ENCODE peak calls at places on chromosome 17, in six cellular contexts. S is kidney, M is right atrium auricular region, H is cardiac muscle cell, Z is MM.1S, B is neural progenitor cell. L is an unnamed sample.

GRCh38 chr17:47821031-47821423 is 567 bp downstream of the OSBPL7 start:
- DNase-seq in S (no peak), Z (no peak), H (no peak), B (no peak), M (no peak), L (no peak)

GRCh38 chr17:81429353-81429774 is 34.1 kb downstream of the BAHCC1 start:
- DNase-seq in M (peak; percentile 83), Z (no peak), B (no peak), S (peak; percentile 94), H (peak; percentile 87), L (no peak)

GRCh38 chr17:72118588-72119279 is 2.1 kb upstream of the SOX9 start:
- DNase-seq in H (peak; percentile 93), B (peak; percentile 84), M (peak; percentile 86), S (no peak), Z (peak; percentile 38), L (no peak)

GRCh38 chr17:75152971-75153853 is 1.1 kb downstream of the JPT1 start:
- DNase-seq in M (no peak), S (no peak), Z (no peak), B (peak; percentile 73), H (peak; percentile 24), L (no peak)

GRCh38 chr17:36629252-36629847 is 28.0 kb downstream of the MRM1 start:
- DNase-seq in Z (peak; percentile 59), M (peak; percentile 86), S (peak; percentile 91), H (peak; percentile 75), B (peak; percentile 85), L (no peak)

GRCh38 chr17:40554646-40555295 is 10.5 kb downstream of the CCR7 start:
- DNase-seq in B (no peak), S (no peak), M (peak; percentile 57), Z (no peak), H (no peak), L (no peak)

GRCh38 chr17:3845361-3845753 is 689 bp downstream of the NCBP3 start:
- DNase-seq in B (no peak), S (no peak), H (peak; percentile 19), Z (peak; percentile 32), M (no peak), L (no peak)

GRCh38 chr17:19867094-19867653 is 562 bp downstream of the ULK2 start:
- DNase-seq in M (peak; percentile 66), B (peak; percentile 88), H (peak; percentile 71), Z (peak; percentile 61), S (peak; percentile 78), L (no peak)

GRCh38 chr17:43611230-43611969 is 50.3 kb downstream of the MEOX1 start:
- DNase-seq in H (no peak), B (no peak), Z (no peak), S (no peak), M (no peak), L (no peak)

GRCh38 chr17:83198366-83199341 is 119.2 kb downstream of the METRNL start:
- DNase-seq in M (no peak), H (no peak), Z (peak; percentile 53), B (no peak), S (peak; percentile 70), L (no peak)

GRCh38 chr17:83201206-83202001 is 122.0 kb downstream of the METRNL start:
- DNase-seq in M (no peak), Z (no peak), H (no peak), B (no peak), S (peak; percentile 40), L (no peak)

GRCh38 chr17:83200746-83201145 is 121.3 kb downstream of the METRNL start:
- DNase-seq in S (peak; percentile 75), Z (no peak), M (no peak), H (no peak), B (no peak), L (no peak)

GRCh38 chr17:83200231-83200699 is 120.9 kb downstream of the METRNL start:
- DNase-seq in M (peak; percentile 87), B (no peak), H (no peak), S (peak; percentile 90), Z (peak; percentile 33), L (no peak)

GRCh38 chr17:83199500-83200201 is 120.2 kb downstream of the METRNL start:
- DNase-seq in B (no peak), Z (peak; percentile 57), S (peak; percentile 84), H (no peak), M (no peak), L (no peak)
- H3K9me3 ChIP-seq in B (no peaks in the 10 kb centered on the region), Z (no peaks in the 10 kb centered on the region), S (no peaks in the 10 kb centered on the region), H (no peaks in the 10 kb centered on the region), M (no peaks in the 10 kb centered on the region), L (no peaks in the 10 kb centered on the region)

GRCh38 chr17:82740906-82741759 is 5.7 kb downstream of the FN3K start:
- DNase-seq in Z (no peak), B (no peak), S (no peak), M (no peak), H (no peak), L (no peak)
- H3K9me3 ChIP-seq in Z (no peaks in the 10 kb centered on the region), B (peaks cover 5% of the 10 kb centered on the region), S (no peaks in the 10 kb centered on the region), M (no peaks in the 10 kb centered on the region), H (no peaks in the 10 kb centered on the region), L (no peaks in the 10 kb centered on the region)

GRCh38 chr17:22461460-22462145 is 769.3 kb downstream of the KCNJ18 start:
- DNase-seq in B (no peak), H (no peak), M (no peak), S (no peak), Z (no peak), L (peak; percentile 52)

GRCh38 chr17:22462461-22462860 is 770.1 kb downstream of the KCNJ18 start:
- DNase-seq in M (no peak), B (no peak), Z (no peak), S (no peak), H (no peak), L (no peak)

GRCh38 chr17:22459953-22460350 is 767.6 kb downstream of the KCNJ18 start:
- DNase-seq in B (no peak), H (no peak), Z (no peak), S (no peak), M (no peak), L (peak; percentile 42)

GRCh38 chr17:22459331-22459952 is 767.1 kb downstream of the KCNJ18 start:
- DNase-seq in Z (no peak), S (no peak), M (peak; percentile 36), B (no peak), H (no peak), L (peak; percentile 34)

DNA sequence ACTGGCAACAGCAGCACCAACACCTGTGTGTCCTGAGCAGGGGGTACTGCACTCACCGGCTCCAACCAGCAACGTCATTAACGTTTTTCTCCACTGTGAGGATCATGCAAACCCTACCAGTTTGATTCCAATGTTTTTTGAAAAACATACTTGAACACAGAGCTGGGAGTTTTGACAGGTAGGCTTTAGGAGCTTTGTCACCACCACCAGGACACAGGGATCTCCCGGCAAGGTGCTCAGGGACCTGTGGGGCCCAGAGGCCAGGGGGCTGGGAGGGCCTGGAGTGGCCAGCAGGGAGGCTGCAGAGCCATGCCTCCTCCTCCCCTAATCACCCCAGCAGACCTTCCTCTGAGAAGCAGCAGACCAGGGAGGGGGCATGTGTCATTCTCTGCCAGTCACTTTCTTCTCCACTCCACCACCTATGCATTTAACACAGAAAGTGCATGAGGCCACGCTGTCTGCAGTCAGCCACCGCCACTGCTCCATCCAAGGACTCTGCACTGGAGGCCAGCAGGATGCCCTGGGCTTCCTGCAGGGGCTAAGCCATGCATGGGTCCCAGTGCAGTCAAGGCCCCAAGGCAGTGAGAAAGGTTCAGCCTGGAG is 768.2 kb downstream of the KCNJ18 start:
- DNase-seq in Z (no peak), M (no peak), B (no peak), S (no peak), H (no peak), L (peak; percentile 75)
- H3K9me3 ChIP-seq in Z (no peaks in the 10 kb centered on the region), M (no peaks in the 10 kb centered on the region), B (peaks cover 14% of the 10 kb centered on the region), S (no peaks in the 10 kb centered on the region), H (no peaks in the 10 kb centered on the region), L (no peaks in the 10 kb centered on the region)

DNA sequence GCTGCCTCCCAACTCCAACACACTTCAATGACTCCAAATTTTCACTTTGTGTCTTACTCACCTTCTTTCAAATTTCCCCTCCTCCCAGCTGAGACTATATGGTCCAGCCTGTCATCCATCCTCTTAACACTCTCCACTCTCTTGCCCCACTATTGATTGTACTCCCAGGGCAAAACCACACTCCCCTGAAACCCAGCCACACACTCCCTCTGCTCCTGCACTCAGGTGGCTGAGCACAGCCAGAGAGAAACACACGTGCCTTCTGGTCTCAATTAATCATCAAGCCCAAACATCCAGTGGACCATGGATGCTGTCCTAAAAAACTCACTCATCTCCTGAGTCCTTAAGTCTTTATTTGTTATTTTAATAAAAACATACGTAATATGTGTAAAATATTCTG is 1026.4 kb downstream of the KCNJ18 start:
- DNase-seq in H (no peak), Z (no peak), M (no peak), B (no peak), S (no peak), L (no peak)
- H3K9me3 ChIP-seq in H (no peaks in the 10 kb centered on the region), Z (no peaks in the 10 kb centered on the region), M (peaks cover 13% of the 10 kb centered on the region), B (peaks cover 24% of the 10 kb centered on the region), S (peaks cover 6% of the 10 kb centered on the region), L (no peaks in the 10 kb centered on the region)

DNA sequence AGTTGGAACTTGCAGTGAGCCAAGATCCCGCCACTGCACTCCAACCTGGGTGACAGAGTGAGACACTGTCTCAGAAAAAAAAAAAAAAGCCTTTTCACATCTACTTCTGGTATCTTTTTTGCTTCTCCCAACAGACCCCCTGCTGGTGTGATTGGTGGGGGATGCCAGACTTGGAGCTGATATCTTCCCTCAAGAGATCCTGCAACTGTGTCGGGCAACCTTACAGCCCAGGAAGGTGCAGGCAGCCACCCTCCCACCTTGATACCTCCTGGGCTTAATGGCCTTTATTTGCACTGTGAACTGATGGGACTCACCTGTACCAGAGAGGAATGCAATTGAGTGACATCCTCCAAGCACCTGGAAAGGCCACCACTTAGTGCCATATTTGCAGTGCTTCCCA is 142.3 kb downstream of the RGS9 start:
- DNase-seq in H (no peak), S (no peak), Z (no peak), M (peak; percentile 30), B (no peak), L (no peak)
- H3K9me3 ChIP-seq in H (no peaks in the 10 kb centered on the region), S (peaks cover 5% of the 10 kb centered on the region), Z (no peaks in the 10 kb centered on the region), M (peaks cover 12% of the 10 kb centered on the region), B (no peaks in the 10 kb centered on the region), L (no peaks in the 10 kb centered on the region)

GRCh38 chr17:77704048-77704815 is 254.3 kb upstream of the TNRC6C start:
- DNase-seq in S (no peak), B (no peak), H (no peak), M (no peak), Z (no peak), L (peak; percentile 70)
- H3K9me3 ChIP-seq in S (peaks cover 20% of the 10 kb centered on the region), B (peaks cover 19% of the 10 kb centered on the region), H (no peaks in the 10 kb centered on the region), M (peaks cover 24% of the 10 kb centered on the region), Z (no peaks in the 10 kb centered on the region), L (peaks cover 15% of the 10 kb centered on the region)

DNA sequence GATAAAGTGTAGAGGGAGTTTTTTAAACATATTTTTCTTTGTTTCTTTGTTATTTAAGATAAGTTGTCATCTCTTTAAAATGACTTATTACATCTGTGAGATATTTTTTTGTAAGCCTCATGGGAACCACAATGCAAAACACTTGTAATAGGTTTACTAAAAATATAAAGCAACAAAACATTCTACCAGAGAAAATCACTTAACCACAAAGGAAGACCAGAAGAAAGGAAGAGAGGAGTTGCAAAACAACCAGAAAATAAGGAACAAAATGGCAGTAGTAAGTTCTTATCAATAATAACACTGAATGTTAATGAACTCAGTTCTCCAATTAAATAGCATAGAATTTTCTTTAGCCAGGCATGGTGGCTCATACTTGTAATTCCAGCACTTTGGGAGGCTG is 22.9 kb downstream of the DHRS7B start:
- DNase-seq in M (no peak), Z (no peak), S (no peak), B (no peak), H (no peak), L (no peak)
- H3K9me3 ChIP-seq in M (peaks cover 9% of the 10 kb centered on the region), Z (no peaks in the 10 kb centered on the region), S (peaks cover 3% of the 10 kb centered on the region), B (peaks cover 14% of the 10 kb centered on the region), H (no peaks in the 10 kb centered on the region), L (no peaks in the 10 kb centered on the region)

DNA sequence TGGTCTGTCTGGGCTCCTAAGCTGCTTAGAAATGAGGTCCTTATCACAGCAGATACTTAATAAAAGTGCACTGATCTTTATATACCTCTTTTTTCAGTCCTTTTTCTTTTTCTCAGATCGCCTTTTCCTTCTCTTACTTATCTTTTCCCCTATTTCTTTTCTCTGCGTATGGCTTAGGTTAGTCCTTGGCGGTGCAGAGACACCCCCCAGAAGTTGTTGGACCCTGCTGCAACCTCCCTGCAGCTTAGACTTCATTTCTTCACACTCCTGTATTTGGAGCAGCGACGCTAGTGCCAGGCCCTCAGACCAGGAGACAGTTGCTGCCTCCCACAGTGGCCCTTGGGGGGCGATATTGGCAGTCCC is 67.6 kb downstream of the CENPV start:
- DNase-seq in Z (no peak), B (no peak), S (no peak), M (no peak), H (no peak), L (no peak)
- H3K9me3 ChIP-seq in Z (no peaks in the 10 kb centered on the region), B (no peaks in the 10 kb centered on the region), S (no peaks in the 10 kb centered on the region), M (no peaks in the 10 kb centered on the region), H (no peaks in the 10 kb centered on the region), L (no peaks in the 10 kb centered on the region)

L was measured in vagina.